ENCODE peak calls at places on chromosome X, in six cellular contexts. M, N, E, V, F and L are unnamed samples.

GRCh38 chrX:115191490-115192243 is 2.5 kb downstream of the RBMXL3 start:
- DNase-seq in M (no peak), N (no peak), E (no peak), V (no peak), F (no peak), L (no peak)

GRCh38 chrX:38347136-38347535 is 5.3 kb upstream of the OTC start:
- DNase-seq in M (no peak), N (no peak), E (no peak), V (peak), F (no peak), L (peak)

GRCh38 chrX:97740886-97741285 is 857.2 kb downstream of the RPA4 start:
- DNase-seq in M (no peak), N (no peak), E (no peak), V (no peak), F (no peak), L (no peak)

GRCh38 chrX:68307767-68308166 is 125.5 kb downstream of the OPHN1 start:
- DNase-seq in M (no peak), N (no peak), E (no peak), V (peak), F (no peak), L (no peak)

GRCh38 chrX:22135994-22136684 is 104.0 kb downstream of the PHEX start:
- DNase-seq in M (peak), N (no peak), E (no peak), V (no peak), F (peak), L (peak)

GRCh38 chrX:38571058-38571457 is 9.7 kb downstream of the TSPAN7 start:
- DNase-seq in M (no peak), N (no peak), E (no peak), V (no peak), F (no peak), L (no peak)

GRCh38 chrX:40651620-40652223 is 4.4 kb upstream of the CXorf38 start:
- DNase-seq in M (peak), N (peak), E (peak), V (peak), F (peak), L (peak)

GRCh38 chrX:97326456-97326855 is 442.7 kb downstream of the RPA4 start:
- DNase-seq in M (no peak), N (no peak), E (no peak), V (no peak), F (no peak), L (no peak)

GRCh38 chrX:72685810-72686465 is 28.2 kb downstream of the PHKA1 start:
- DNase-seq in M (no peak), N (no peak), E (no peak), V (no peak), F (no peak), L (no peak)

GRCh38 chrX:8731579-8732395 is at the start of gene ANOS1:
- DNase-seq in M (peak), N (peak), E (no peak), V (no peak), F (no peak), L (no peak)

GRCh38 chrX:35439692-35440091 is 358.4 kb upstream of the MAGEB16 start:
- DNase-seq in M (no peak), N (no peak), E (no peak), V (no peak), F (no peak), L (no peak)